ENCODE peak calls at places on chromosome 7, in seven cellular contexts. C is suprapubic skin, V is endothelial cell of umbilical vein, M is spleen, G is GM12891, P is GM12892, I is transverse colon. Y is an unnamed sample.

GRCh38 chr7:20435305-20435704 is 104.6 kb downstream of the ITGB8 start:
- DNase-seq in C (peak), V (peak), M (no peak), G (no peak), P (no peak), I (peak), Y (no peak)

GRCh38 chr7:40354736-40355135 is 219.9 kb downstream of the SUGCT start:
- DNase-seq in C (no peak), V (no peak), M (no peak), G (no peak), P (no peak), I (no peak), Y (no peak)

GRCh38 chr7:125450749-125451148 is 521.1 kb upstream of the POT1 start:
- DNase-seq in C (no peak), V (no peak), M (no peak), G (no peak), P (no peak), I (no peak), Y (no peak)

GRCh38 chr7:87416682-87417587 is 58.5 kb downstream of the ABCB4 start:
- DNase-seq in C (no peak), V (peak), M (no peak), G (peak), P (no peak), I (peak), Y (no peak)

GRCh38 chr7:155211173-155211572 is 86.5 kb upstream of the INSIG1 start:
- DNase-seq in C (no peak), V (no peak), M (peak), G (no peak), P (no peak), I (no peak), Y (no peak)

GRCh38 chr7:66321283-66321682 is 116.1 kb downstream of the TPST1 start:
- DNase-seq in C (no peak), V (no peak), M (no peak), G (no peak), P (no peak), I (no peak), Y (no peak)

GRCh38 chr7:117008849-117009531 is 55.7 kb downstream of the ST7 start:
- DNase-seq in C (no peak), V (no peak), M (no peak), G (no peak), P (no peak), I (no peak), Y (no peak)

GRCh38 chr7:38284553-38284952 is 11.1 kb upstream of the TARP start:
- DNase-seq in C (no peak), V (no peak), M (no peak), G (no peak), P (no peak), I (no peak), Y (no peak)

GRCh38 chr7:604038-604883 is 84.6 kb upstream of the PDGFA start:
- DNase-seq in C (peak), V (peak), M (peak), G (peak), P (peak), I (peak), Y (no peak)

GRCh38 chr7:106012935-106013439 is 49.9 kb downstream of the CDHR3 start:
- DNase-seq in C (no peak), V (no peak), M (no peak), G (no peak), P (no peak), I (no peak), Y (no peak)

GRCh38 chr7:140316165-140316661 is 82.1 kb downstream of the SLC37A3 start:
- DNase-seq in C (peak), V (peak), M (no peak), G (no peak), P (no peak), I (peak), Y (peak)

GRCh38 chr7:20030915-20031362 is 186.2 kb downstream of the MACC1 start:
- DNase-seq in C (no peak), V (no peak), M (no peak), G (no peak), P (no peak), I (no peak), Y (no peak)

GRCh38 chr7:100111914-100112313 is 7.2 kb downstream of the TAF6 start:
- DNase-seq in C (no peak), V (no peak), M (no peak), G (no peak), P (no peak), I (no peak), Y (no peak)

DNA sequence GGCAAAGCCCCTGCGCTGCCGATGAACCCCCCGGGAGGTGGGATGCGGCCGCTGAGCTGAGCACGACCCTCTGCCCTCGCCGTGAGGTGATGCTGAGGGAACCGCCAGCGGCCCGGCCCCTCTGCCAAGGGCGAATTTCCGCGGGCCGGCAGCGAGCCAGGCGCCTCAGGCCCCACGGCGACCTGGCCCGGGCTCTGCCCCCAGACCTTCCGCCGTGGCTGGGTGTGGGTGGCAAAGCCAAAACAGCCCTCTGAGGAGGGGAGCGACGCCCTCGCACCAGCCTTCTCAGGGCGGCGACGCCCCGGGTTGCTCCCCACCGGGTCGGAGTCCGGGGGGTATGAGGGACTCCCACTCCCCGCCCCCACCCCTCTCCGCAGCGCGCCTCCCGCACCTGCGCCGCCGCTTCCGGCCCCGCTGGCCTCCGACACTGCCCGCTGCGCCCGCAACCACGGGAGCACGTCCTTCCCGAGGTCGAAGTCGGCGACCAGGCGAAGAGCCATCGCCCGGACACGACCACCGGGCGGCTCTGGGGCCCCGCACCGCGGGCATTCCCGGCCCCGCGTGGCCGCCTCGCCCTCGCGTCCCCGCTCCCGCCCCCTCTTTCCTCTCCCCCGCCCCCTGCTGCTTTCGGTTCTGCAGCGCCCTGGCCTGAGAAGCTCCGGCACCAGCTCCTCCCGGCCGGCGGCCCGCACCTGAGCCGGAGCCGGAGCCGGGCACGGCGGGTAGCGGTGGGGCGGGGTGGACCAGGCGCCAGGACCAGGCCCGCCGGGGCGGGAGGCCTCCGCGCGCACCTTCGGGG is at the start of gene GSAP:
- DNase-seq in C (no peak), V (peak), M (peak), G (peak), P (peak), I (peak), Y (peak)
- TF ChIP-seq POLR2A in C (no peak), V (no peak), M (peak), G (peak), P (peak), I (peak), Y (no peak)

DNA sequence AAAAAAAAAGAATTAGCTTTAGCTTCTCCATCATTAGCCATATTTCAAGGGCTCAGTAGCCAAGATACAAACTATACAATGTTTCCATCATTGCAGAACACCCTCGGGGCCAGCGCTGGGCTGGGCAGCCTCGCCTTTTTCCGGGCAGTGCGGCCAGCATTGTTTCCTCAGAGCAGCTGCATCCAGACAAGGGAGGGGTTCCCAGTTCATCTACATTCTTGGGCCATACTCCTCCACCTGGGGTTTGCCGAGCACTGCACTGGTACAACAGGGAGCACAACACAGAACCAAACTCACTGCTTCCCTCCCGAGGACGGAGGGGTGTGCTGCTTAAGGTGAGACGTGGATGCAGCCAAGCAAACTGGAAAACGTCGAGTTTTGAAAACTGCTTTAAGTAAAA is 2.4 kb upstream of the PKD1L1 start:
- DNase-seq in C (no peak), V (peak), M (no peak), G (no peak), P (no peak), I (peak), Y (peak)
- TF ChIP-seq POLR2AphosphoS5 in C (no peak), V (peak), M (no peak), G (no peak), P (no peak), I (no peak), Y (no peak)

GRCh38 chr7:25121599-25121998 is 3.5 kb downstream of the CYCS start:
- DNase-seq in C (no peak), V (no peak), M (no peak), G (no peak), P (no peak), I (no peak), Y (no peak)

GRCh38 chr7:25119102-25119501 is 6.0 kb downstream of the CYCS start:
- DNase-seq in C (no peak), V (no peak), M (no peak), G (no peak), P (no peak), I (no peak), Y (no peak)

GRCh38 chr7:25125137-25125946 is at the start of gene CYCS:
- DNase-seq in C (peak), V (peak), M (peak), G (peak), P (peak), I (peak), Y (peak)

GRCh38 chr7:25124485-25125136 is 449 bp downstream of the CYCS start:
- DNase-seq in C (peak), V (no peak), M (peak), G (no peak), P (no peak), I (no peak), Y (peak)

DNA sequence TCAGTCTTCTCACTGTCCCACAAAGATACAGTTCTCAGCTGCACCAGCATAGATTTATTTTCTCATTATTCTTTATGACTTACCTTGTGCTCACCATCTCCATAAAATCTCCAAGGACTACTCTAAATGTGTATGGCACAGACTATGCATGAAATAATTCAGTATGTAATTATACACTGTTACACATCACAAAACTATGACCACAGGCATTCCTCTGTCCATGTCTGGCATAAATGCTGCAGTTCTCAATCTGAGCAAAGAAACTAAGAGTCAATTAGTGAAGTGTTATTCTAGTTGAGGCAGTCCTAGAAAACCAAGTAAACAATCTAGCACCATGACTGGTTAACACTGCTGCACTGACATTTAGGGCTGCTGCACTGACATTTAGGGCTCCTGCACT is 2.7 kb downstream of the CYCS start:
- DNase-seq in C (no peak), V (no peak), M (no peak), G (no peak), P (no peak), I (no peak), Y (no peak)
- TF ChIP-seq POLR2A in C (no peak), V (no peak), M (no peak), G (no peak), P (no peak), I (no peak), Y (no peak)

GRCh38 chr7:148276291-148277041 is 314.1 kb upstream of the C7orf33 start:
- DNase-seq in C (no peak), V (no peak), M (no peak), G (no peak), P (no peak), I (no peak), Y (no peak)
- TF ChIP-seq POLR2AphosphoS5 in C (no peak), V (no peak), M (no peak), G (no peak), P (no peak), I (no peak), Y (no peak)

Y was measured in breast epithelium.